ENCODE peak calls at places on chromosome 10, in nine cellular contexts. B, A, W, Y, S, J, M, I and E are unnamed samples.

GRCh38 chr10:112585960-112586359 is 138.9 kb downstream of the VTI1A start:
- DNase-seq in B (no peak), A (peak), W (no peak), Y (no peak), S (no peak), J (peak), M (no peak), I (no peak), E (no peak)

GRCh38 chr10:34102237-34102673 is 712.8 kb downstream of the PARD3 start:
- DNase-seq in B (no peak), A (peak), W (no peak), Y (no peak), S (no peak), J (peak), M (no peak), I (no peak), E (no peak)

GRCh38 chr10:128067691-128068397 is 58.4 kb downstream of the MKI67 start:
- DNase-seq in B (peak), A (no peak), W (no peak), Y (no peak), S (no peak), J (no peak), M (no peak), I (no peak), E (no peak)

GRCh38 chr10:113436836-113437235 is 116.0 kb upstream of the HABP2 start:
- DNase-seq in B (no peak), A (no peak), W (no peak), Y (no peak), S (no peak), J (no peak), M (no peak), I (no peak), E (no peak)

GRCh38 chr10:78868456-78868855 is 200.3 kb upstream of the ZMIZ1 start:
- DNase-seq in B (no peak), A (no peak), W (no peak), Y (no peak), S (no peak), J (no peak), M (no peak), I (no peak), E (no peak)

GRCh38 chr10:42866115-42866995 is 83.8 kb downstream of the BMS1 start:
- DNase-seq in B (peak), A (peak), W (peak), Y (no peak), S (peak), J (peak), M (peak), I (peak), E (peak)

GRCh38 chr10:72567421-72567820 is 58.5 kb downstream of the MICU1 start:
- DNase-seq in B (peak), A (peak), W (no peak), Y (no peak), S (no peak), J (peak), M (peak), I (no peak), E (no peak)

GRCh38 chr10:93225938-93226337 is 152.2 kb downstream of the CYP26A1 start:
- DNase-seq in B (no peak), A (no peak), W (no peak), Y (no peak), S (no peak), J (no peak), M (no peak), I (no peak), E (no peak)

GRCh38 chr10:124663228-124663627 is 81.0 kb downstream of the FAM53B start:
- DNase-seq in B (no peak), A (no peak), W (no peak), Y (no peak), S (no peak), J (no peak), M (no peak), I (no peak), E (no peak)

GRCh38 chr10:5527332-5528200 is 2.8 kb downstream of the CALML3 start:
- DNase-seq in B (peak), A (no peak), W (peak), Y (no peak), S (no peak), J (no peak), M (no peak), I (no peak), E (no peak)

GRCh38 chr10:78815702-78816334 is 252.9 kb upstream of the ZMIZ1 start:
- DNase-seq in B (no peak), A (no peak), W (no peak), Y (no peak), S (no peak), J (no peak), M (no peak), I (no peak), E (no peak)

GRCh38 chr10:14779053-14779649 is 4.5 kb upstream of the FAM107B start:
- DNase-seq in B (no peak), A (peak), W (no peak), Y (no peak), S (no peak), J (peak), M (no peak), I (no peak), E (no peak)

GRCh38 chr10:77230194-77230593 is 407.4 kb downstream of the KCNMA1 start:
- DNase-seq in B (no peak), A (peak), W (no peak), Y (no peak), S (no peak), J (peak), M (peak), I (no peak), E (no peak)

GRCh38 chr10:103652599-103653281 is 159.2 kb downstream of the NEURL1 start:
- DNase-seq in B (peak), A (no peak), W (no peak), Y (no peak), S (no peak), J (no peak), M (no peak), I (no peak), E (no peak)

GRCh38 chr10:102347236-102347828 is 48.2 kb upstream of the NFKB2 start:
- DNase-seq in B (peak), A (peak), W (peak), Y (no peak), S (peak), J (peak), M (peak), I (peak), E (peak)

GRCh38 chr10:60848126-60848525 is 69.8 kb downstream of the CDK1 start:
- DNase-seq in B (no peak), A (peak), W (no peak), Y (no peak), S (no peak), J (peak), M (peak), I (no peak), E (no peak)

GRCh38 chr10:44983066-44983894 is 4.7 kb upstream of the DEPP1 start:
- DNase-seq in B (peak), A (no peak), W (no peak), Y (no peak), S (peak), J (no peak), M (no peak), I (no peak), E (no peak)

GRCh38 chr10:119211176-119211575 is 3.8 kb downstream of the GRK5 start:
- DNase-seq in B (no peak), A (peak), W (no peak), Y (no peak), S (no peak), J (peak), M (peak), I (no peak), E (no peak)

GRCh38 chr10:6729071-6729773 is 149.1 kb upstream of the PRKCQ start:
- DNase-seq in B (no peak), A (peak), W (no peak), Y (no peak), S (no peak), J (peak), M (peak), I (no peak), E (no peak)

GRCh38 chr10:79046326-79046725 is 22.4 kb upstream of the ZMIZ1 start:
- DNase-seq in B (no peak), A (no peak), W (no peak), Y (no peak), S (peak), J (no peak), M (no peak), I (no peak), E (no peak)

GRCh38 chr10:78685466-78686163 is 383.2 kb upstream of the ZMIZ1 start:
- DNase-seq in B (no peak), A (peak), W (no peak), Y (no peak), S (no peak), J (peak), M (peak), I (no peak), E (no peak)

GRCh38 chr10:31320598-31321211 is 1.7 kb downstream of the ZEB1 start:
- DNase-seq in B (peak), A (peak), W (peak), Y (no peak), S (peak), J (peak), M (peak), I (peak), E (peak)

GRCh38 chr10:82953909-82954308 is 1078.9 kb downstream of the NRG3 start:
- DNase-seq in B (no peak), A (no peak), W (no peak), Y (no peak), S (no peak), J (no peak), M (no peak), I (peak), E (no peak)

GRCh38 chr10:3889961-3890522 is 105.0 kb upstream of the KLF6 start:
- DNase-seq in B (no peak), A (peak), W (no peak), Y (no peak), S (no peak), J (peak), M (peak), I (peak), E (no peak)

GRCh38 chr10:80382989-80383388 is 25.4 kb upstream of the PRXL2A start:
- DNase-seq in B (no peak), A (peak), W (peak), Y (peak), S (peak), J (peak), M (peak), I (peak), E (peak)

GRCh38 chr10:57785068-57785467 is 482.6 kb downstream of the IPMK start:
- DNase-seq in B (no peak), A (no peak), W (no peak), Y (no peak), S (no peak), J (no peak), M (no peak), I (no peak), E (no peak)

GRCh38 chr10:5977471-5978370 is at the start of gene IL15RA:
- DNase-seq in B (peak), A (peak), W (peak), Y (peak), S (peak), J (peak), M (peak), I (peak), E (peak)

GRCh38 chr10:79127151-79127961 is 58.6 kb downstream of the ZMIZ1 start:
- DNase-seq in B (peak), A (peak), W (peak), Y (no peak), S (peak), J (peak), M (peak), I (peak), E (no peak)

GRCh38 chr10:61140765-61141392 is 196.9 kb upstream of the RHOBTB1 start:
- DNase-seq in B (no peak), A (peak), W (no peak), Y (no peak), S (peak), J (peak), M (peak), I (peak), E (no peak)

GRCh38 chr10:8361510-8361844 is 307.0 kb downstream of the GATA3 start:
- DNase-seq in B (no peak), A (peak), W (no peak), Y (no peak), S (no peak), J (peak), M (no peak), I (no peak), E (no peak)

GRCh38 chr10:103514244-103514643 is 20.7 kb downstream of the NEURL1 start:
- DNase-seq in B (no peak), A (no peak), W (no peak), Y (no peak), S (no peak), J (no peak), M (no peak), I (no peak), E (peak)

GRCh38 chr10:48996-49395 is at the start of gene TUBB8:
- DNase-seq in B (no peak), A (no peak), W (peak), Y (no peak), S (no peak), J (no peak), M (no peak), I (no peak), E (no peak)

GRCh38 chr10:104617831-104618230 is 23.3 kb upstream of the SORCS3 start:
- DNase-seq in B (no peak), A (no peak), W (no peak), Y (no peak), S (no peak), J (no peak), M (no peak), I (no peak), E (no peak)

GRCh38 chr10:19767876-19768275 is 48.4 kb upstream of the PLXDC2 start:
- DNase-seq in B (no peak), A (no peak), W (peak), Y (no peak), S (no peak), J (no peak), M (no peak), I (peak), E (no peak)
- TF ChIP-seq CTCF in B (no peak), A (no peak), W (peak), Y (no peak), S (no peak), J (no peak), M (no peak), I (peak), E (no peak)

DNA sequence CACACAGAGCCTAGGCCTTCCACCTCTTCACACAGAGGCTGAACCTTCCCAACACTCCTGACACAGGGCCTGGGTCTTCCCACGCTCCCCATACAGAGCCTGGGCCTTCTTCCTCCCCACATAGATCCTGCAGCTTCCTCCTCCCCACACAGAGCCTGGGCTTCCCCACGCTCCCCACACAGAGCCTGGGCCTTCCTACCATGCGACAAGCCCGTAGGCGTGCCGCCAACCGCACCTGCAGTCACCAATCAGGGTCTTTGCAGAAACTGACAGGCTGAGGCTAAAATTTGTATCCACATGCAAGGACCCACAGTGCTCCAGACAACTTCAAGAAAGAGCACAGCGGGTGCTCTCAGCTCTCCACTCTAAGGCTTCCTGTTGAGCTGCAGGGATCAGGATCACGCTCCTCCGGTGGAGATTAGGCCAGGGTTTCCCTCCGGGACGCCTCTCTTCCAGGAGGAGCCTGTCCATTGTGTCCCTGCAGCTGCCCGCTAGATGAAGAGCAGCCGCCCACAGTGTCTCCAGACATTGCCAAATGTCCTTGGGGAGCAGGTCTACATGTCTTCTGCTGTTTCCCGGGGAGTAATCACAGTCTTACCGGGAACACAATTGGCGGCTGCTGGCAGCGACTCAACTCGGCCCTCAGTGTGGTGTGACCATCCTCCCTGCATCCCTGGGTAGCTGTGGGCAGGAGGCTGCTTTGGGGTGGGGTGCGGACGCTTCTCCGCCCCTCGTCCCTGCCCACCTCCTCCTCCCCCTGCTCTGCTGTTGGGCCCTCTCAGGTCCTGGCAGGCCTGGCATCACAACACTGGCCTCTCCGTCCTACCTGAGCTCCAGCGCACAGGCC is 9.7 kb downstream of the CFAP46 start:
- DNase-seq in B (no peak), A (no peak), W (no peak), Y (no peak), S (no peak), J (no peak), M (no peak), I (no peak), E (no peak)
- TF ChIP-seq CTCF in B (no peak), A (no peak), W (no peak), Y (no peak), S (no peak), J (no peak), M (no peak), I (no peak), E (no peak)

DNA sequence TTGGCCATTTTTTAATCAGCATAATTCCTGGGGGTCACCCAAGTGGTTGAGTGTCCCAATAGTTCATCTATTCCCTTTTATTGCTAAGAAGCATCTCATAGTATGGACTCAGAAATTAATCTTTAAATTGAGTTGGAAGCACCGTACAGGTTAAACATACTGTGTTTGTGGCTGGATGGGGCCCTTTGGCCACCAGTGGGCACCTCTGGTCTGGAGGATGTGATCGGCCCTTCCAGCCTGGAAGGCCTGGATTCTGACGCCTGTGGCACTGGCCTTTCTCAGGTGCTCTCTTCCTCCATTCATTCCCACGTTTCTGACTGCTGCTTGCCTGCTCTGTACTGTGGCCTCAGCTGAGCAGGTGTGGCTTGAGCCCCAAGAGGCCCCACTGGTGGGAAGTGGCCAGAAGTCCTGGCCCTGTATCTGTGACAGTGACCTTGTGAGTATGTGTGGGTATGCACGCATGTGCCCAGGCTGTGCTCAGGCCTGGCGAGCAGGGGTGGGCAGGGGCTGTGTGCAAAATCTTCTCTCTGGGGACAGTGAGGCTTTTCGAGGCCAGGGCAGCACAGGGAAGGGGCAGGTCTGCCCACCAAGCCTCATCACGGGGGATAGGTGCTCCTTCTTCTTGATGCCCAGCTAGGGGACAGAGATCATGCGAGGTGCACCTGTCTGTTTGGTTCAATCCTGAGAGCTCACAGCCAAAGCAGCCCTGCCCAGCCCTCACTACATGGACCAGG is 30.1 kb downstream of the LDB3 start:
- DNase-seq in B (no peak), A (no peak), W (no peak), Y (no peak), S (no peak), J (no peak), M (no peak), I (no peak), E (no peak)
- TF ChIP-seq CTCF in B (no peak), A (no peak), W (peak), Y (no peak), S (peak), J (peak), M (peak), I (peak), E (no peak)

GRCh38 chr10:19412531-19412930 is 363.9 kb downstream of the MALRD1 start:
- DNase-seq in B (no peak), A (peak), W (no peak), Y (no peak), S (no peak), J (peak), M (peak), I (peak), E (no peak)
- TF ChIP-seq CTCF in B (peak), A (peak), W (peak), Y (no peak), S (no peak), J (peak), M (peak), I (peak), E (peak)

GRCh38 chr10:11411926-11412545 is 199.4 kb downstream of the USP6NL start:
- DNase-seq in B (no peak), A (no peak), W (no peak), Y (no peak), S (no peak), J (no peak), M (no peak), I (peak), E (no peak)
- TF ChIP-seq CTCF in B (no peak), A (peak), W (peak), Y (peak), S (no peak), J (peak), M (no peak), I (peak), E (no peak)

GRCh38 chr10:69800109-69800508 is 1.6 kb upstream of the COL13A1 start:
- DNase-seq in B (no peak), A (peak), W (peak), Y (no peak), S (peak), J (peak), M (peak), I (peak), E (no peak)
- TF ChIP-seq CTCF in B (peak), A (peak), W (peak), Y (peak), S (peak), J (peak), M (peak), I (peak), E (peak)

DNA sequence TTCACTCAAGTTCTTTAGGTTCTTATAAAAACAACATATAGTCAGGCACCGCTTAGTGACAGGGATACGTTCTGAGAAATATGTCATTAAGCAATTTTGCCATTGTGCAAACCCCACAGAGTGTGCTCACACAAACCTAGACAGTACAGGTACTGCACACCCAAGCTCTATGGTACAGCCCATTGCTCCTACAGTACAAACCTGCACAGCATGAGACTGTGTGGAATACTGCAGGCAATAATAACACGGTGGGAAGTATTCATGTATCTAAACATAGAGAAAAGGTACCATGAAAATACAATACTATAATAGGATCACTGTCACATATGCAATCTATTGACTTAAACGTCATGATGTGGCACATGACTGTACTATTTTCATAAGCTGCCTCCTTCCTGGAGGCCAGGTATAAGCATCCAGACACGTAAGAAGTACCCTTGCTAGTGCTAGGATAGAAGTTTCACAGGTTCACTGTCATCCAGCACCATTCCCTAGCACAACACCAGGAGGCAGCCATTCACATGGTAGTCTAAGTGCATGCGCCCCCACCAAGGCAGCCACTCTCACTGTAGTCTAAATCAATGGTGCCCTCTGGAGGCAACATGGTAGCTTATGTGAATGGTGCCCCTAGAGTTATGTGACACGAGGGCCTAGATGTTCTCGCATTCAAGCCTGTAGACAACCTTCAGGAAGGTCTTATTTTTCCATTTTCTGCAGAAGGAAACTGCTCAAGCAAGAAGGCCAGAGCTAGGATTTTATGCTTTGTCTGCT is 98.5 kb downstream of the ARHGAP22 start:
- DNase-seq in B (no peak), A (peak), W (peak), Y (no peak), S (no peak), J (peak), M (peak), I (no peak), E (no peak)
- TF ChIP-seq CTCF in B (peak), A (peak), W (peak), Y (peak), S (no peak), J (peak), M (peak), I (peak), E (peak)

GRCh38 chr10:97291357-97292096 is 910 bp downstream of the ARHGAP19 start:
- DNase-seq in B (no peak), A (no peak), W (no peak), Y (no peak), S (no peak), J (no peak), M (no peak), I (no peak), E (no peak)

GRCh38 chr10:97297556-97298222 is 5.3 kb upstream of the ARHGAP19 start:
- DNase-seq in B (peak), A (no peak), W (no peak), Y (no peak), S (peak), J (peak), M (no peak), I (no peak), E (no peak)

GRCh38 chr10:97298223-97298571 is 5.8 kb upstream of the ARHGAP19 start:
- DNase-seq in B (no peak), A (no peak), W (no peak), Y (no peak), S (no peak), J (no peak), M (no peak), I (no peak), E (no peak)

GRCh38 chr10:97292862-97293198 is 393 bp upstream of the ARHGAP19 start:
- DNase-seq in B (no peak), A (no peak), W (no peak), Y (no peak), S (no peak), J (no peak), M (no peak), I (no peak), E (no peak)

GRCh38 chr10:97292097-97292861 is at the start of gene ARHGAP19:
- DNase-seq in B (peak), A (peak), W (peak), Y (peak), S (peak), J (peak), M (peak), I (peak), E (peak)
- TF ChIP-seq CTCF in B (peak), A (peak), W (no peak), Y (no peak), S (peak), J (no peak), M (no peak), I (no peak), E (no peak)